ENCODE peak calls at places on chromosomes 3 and 15, in six cellular contexts. One of them, this sample, is unnamed.

GRCh38 chr15:60727661-60728060 is 248.7 kb upstream of the ICE2 start:
- DNase-seq in GM04504: no peak
- DNase-seq in astrocyte: no peak
- DNase-seq in neural progenitor cell: no peak
- DNase-seq in activated B cell treated with CpG ODN at 0.5 μM for 24 hours: no peak
- DNase-seq in nucleus accumbens: no peak
- DNase-seq in this sample: no peak

GRCh38 chr3:197168606-197169005 is 129.8 kb downstream of the DLG1 start:
- DNase-seq in nucleus accumbens: no peak
- DNase-seq in activated B cell treated with CpG ODN at 0.5 μM for 24 hours: no peak
- DNase-seq in neural progenitor cell: peak
- DNase-seq in GM04504: peak
- DNase-seq in astrocyte: peak
- DNase-seq in this sample: no peak

GRCh38 chr3:4261411-4261810 is 41.8 kb upstream of the SETMAR start:
- DNase-seq in astrocyte: no peak
- DNase-seq in activated B cell treated with CpG ODN at 0.5 μM for 24 hours: no peak
- DNase-seq in GM04504: no peak
- DNase-seq in neural progenitor cell: no peak
- DNase-seq in nucleus accumbens: no peak
- DNase-seq in this sample: no peak

GRCh38 chr3:29281265-29282228 is 676 bp downstream of the RBMS3 start:
- DNase-seq in neural progenitor cell: peak
- DNase-seq in activated B cell treated with CpG ODN at 0.5 μM for 24 hours: no peak
- DNase-seq in nucleus accumbens: no peak
- DNase-seq in astrocyte: peak
- DNase-seq in GM04504: no peak
- DNase-seq in this sample: no peak

GRCh38 chr3:130849111-130849552 is 44.8 kb upstream of the ATP2C1 start:
- DNase-seq in GM04504: no peak
- DNase-seq in nucleus accumbens: no peak
- DNase-seq in activated B cell treated with CpG ODN at 0.5 μM for 24 hours: no peak
- DNase-seq in neural progenitor cell: no peak
- DNase-seq in astrocyte: no peak
- DNase-seq in this sample: no peak

GRCh38 chr3:126728680-126729079 is 24.6 kb downstream of the CHCHD6 start:
- DNase-seq in nucleus accumbens: no peak
- DNase-seq in astrocyte: no peak
- DNase-seq in activated B cell treated with CpG ODN at 0.5 μM for 24 hours: no peak
- DNase-seq in neural progenitor cell: no peak
- DNase-seq in GM04504: no peak
- DNase-seq in this sample: no peak

GRCh38 chr15:38028869-38029268 is 94.4 kb downstream of the TMCO5A start:
- DNase-seq in astrocyte: peak
- DNase-seq in neural progenitor cell: no peak
- DNase-seq in nucleus accumbens: no peak
- DNase-seq in GM04504: no peak
- DNase-seq in activated B cell treated with CpG ODN at 0.5 μM for 24 hours: no peak
- DNase-seq in this sample: no peak

GRCh38 chr3:184737641-184738518 is 26.0 kb upstream of the MAGEF1 start:
- DNase-seq in GM04504: no peak
- DNase-seq in neural progenitor cell: no peak
- DNase-seq in activated B cell treated with CpG ODN at 0.5 μM for 24 hours: no peak
- DNase-seq in nucleus accumbens: no peak
- DNase-seq in astrocyte: peak
- DNase-seq in this sample: no peak

GRCh38 chr3:119239421-119239820 is 1.3 kb downstream of the B4GALT4 start:
- DNase-seq in activated B cell treated with CpG ODN at 0.5 μM for 24 hours: no peak
- DNase-seq in GM04504: no peak
- DNase-seq in nucleus accumbens: no peak
- DNase-seq in neural progenitor cell: no peak
- DNase-seq in astrocyte: no peak
- DNase-seq in this sample: no peak

GRCh38 chr3:53350652-53351051 is 3.3 kb upstream of the DCP1A start:
- DNase-seq in nucleus accumbens: no peak
- DNase-seq in neural progenitor cell: peak
- DNase-seq in GM04504: no peak
- DNase-seq in activated B cell treated with CpG ODN at 0.5 μM for 24 hours: no peak
- DNase-seq in astrocyte: no peak
- DNase-seq in this sample: no peak

GRCh38 chr3:133401374-133402135 is 1.7 kb downstream of the BFSP2 start:
- DNase-seq in activated B cell treated with CpG ODN at 0.5 μM for 24 hours: no peak
- DNase-seq in nucleus accumbens: no peak
- DNase-seq in astrocyte: peak
- DNase-seq in neural progenitor cell: no peak
- DNase-seq in GM04504: no peak
- DNase-seq in this sample: no peak

GRCh38 chr3:133756716-133757694 is 10.8 kb downstream of the TF start:
- DNase-seq in activated B cell treated with CpG ODN at 0.5 μM for 24 hours: no peak
- DNase-seq in nucleus accumbens: no peak
- DNase-seq in neural progenitor cell: no peak
- DNase-seq in astrocyte: no peak
- DNase-seq in GM04504: no peak
- DNase-seq in this sample: no peak

GRCh38 chr3:33645060-33645841 is 72.8 kb downstream of the CLASP2 start:
- DNase-seq in GM04504: no peak
- DNase-seq in neural progenitor cell: peak
- DNase-seq in activated B cell treated with CpG ODN at 0.5 μM for 24 hours: no peak
- DNase-seq in nucleus accumbens: peak
- DNase-seq in astrocyte: peak
- DNase-seq in this sample: peak

GRCh38 chr3:172156309-172156998 is 117.1 kb downstream of the FNDC3B start:
- DNase-seq in GM04504: no peak
- DNase-seq in neural progenitor cell: no peak
- DNase-seq in nucleus accumbens: no peak
- DNase-seq in activated B cell treated with CpG ODN at 0.5 μM for 24 hours: no peak
- DNase-seq in astrocyte: no peak
- DNase-seq in this sample: no peak

GRCh38 chr3:10116138-10116460 is 624 bp downstream of the BRK1 start:
- DNase-seq in GM04504: peak
- DNase-seq in astrocyte: peak
- DNase-seq in activated B cell treated with CpG ODN at 0.5 μM for 24 hours: no peak
- DNase-seq in neural progenitor cell: no peak
- DNase-seq in nucleus accumbens: no peak
- DNase-seq in this sample: no peak

GRCh38 chr3:116264546-116265174 is 180.6 kb downstream of the LSAMP start:
- DNase-seq in GM04504: no peak
- DNase-seq in activated B cell treated with CpG ODN at 0.5 μM for 24 hours: no peak
- DNase-seq in astrocyte: peak
- DNase-seq in nucleus accumbens: no peak
- DNase-seq in neural progenitor cell: no peak
- DNase-seq in this sample: no peak

GRCh38 chr3:36496734-36497133 is 116.4 kb downstream of the STAC start:
- DNase-seq in neural progenitor cell: no peak
- DNase-seq in activated B cell treated with CpG ODN at 0.5 μM for 24 hours: no peak
- DNase-seq in astrocyte: peak
- DNase-seq in GM04504: peak
- DNase-seq in nucleus accumbens: no peak
- DNase-seq in this sample: no peak

GRCh38 chr15:29935296-29936020 is 113.2 kb upstream of the TJP1 start:
- DNase-seq in astrocyte: no peak
- DNase-seq in neural progenitor cell: no peak
- DNase-seq in GM04504: no peak
- DNase-seq in activated B cell treated with CpG ODN at 0.5 μM for 24 hours: no peak
- DNase-seq in nucleus accumbens: no peak
- DNase-seq in this sample: no peak

GRCh38 chr3:4495294-4496110 is 2.4 kb downstream of the ITPR1 start:
- DNase-seq in GM04504: no peak
- DNase-seq in nucleus accumbens: no peak
- DNase-seq in neural progenitor cell: no peak
- DNase-seq in astrocyte: no peak
- DNase-seq in activated B cell treated with CpG ODN at 0.5 μM for 24 hours: no peak
- DNase-seq in this sample: no peak

GRCh38 chr15:68145706-68146105 is 59.4 kb downstream of the CALML4 start:
- DNase-seq in activated B cell treated with CpG ODN at 0.5 μM for 24 hours: no peak
- DNase-seq in GM04504: no peak
- DNase-seq in nucleus accumbens: no peak
- DNase-seq in astrocyte: no peak
- DNase-seq in neural progenitor cell: no peak
- DNase-seq in this sample: no peak

GRCh38 chr3:17730318-17730967 is 12.0 kb downstream of the TBC1D5 start:
- DNase-seq in astrocyte: peak
- DNase-seq in GM04504: no peak
- DNase-seq in nucleus accumbens: no peak
- DNase-seq in activated B cell treated with CpG ODN at 0.5 μM for 24 hours: no peak
- DNase-seq in neural progenitor cell: no peak
- DNase-seq in this sample: no peak

GRCh38 chr3:155861476-155862183 is 7.4 kb upstream of the SLC33A1 start:
- DNase-seq in astrocyte: no peak
- DNase-seq in activated B cell treated with CpG ODN at 0.5 μM for 24 hours: no peak
- DNase-seq in GM04504: no peak
- DNase-seq in nucleus accumbens: no peak
- DNase-seq in neural progenitor cell: no peak
- DNase-seq in this sample: no peak

GRCh38 chr3:43345877-43346276 is 59.5 kb downstream of the SNRK start:
- DNase-seq in neural progenitor cell: no peak
- DNase-seq in astrocyte: peak
- DNase-seq in GM04504: no peak
- DNase-seq in nucleus accumbens: no peak
- DNase-seq in activated B cell treated with CpG ODN at 0.5 μM for 24 hours: no peak
- DNase-seq in this sample: peak

GRCh38 chr3:170740285-170740684 is 129.7 kb downstream of the RPL22L1 start:
- DNase-seq in astrocyte: no peak
- DNase-seq in activated B cell treated with CpG ODN at 0.5 μM for 24 hours: no peak
- DNase-seq in neural progenitor cell: no peak
- DNase-seq in GM04504: no peak
- DNase-seq in nucleus accumbens: no peak
- DNase-seq in this sample: no peak

GRCh38 chr3:197354195-197355059 is 56.0 kb upstream of the DLG1 start:
- DNase-seq in GM04504: no peak
- DNase-seq in nucleus accumbens: no peak
- DNase-seq in astrocyte: peak
- DNase-seq in neural progenitor cell: peak
- DNase-seq in activated B cell treated with CpG ODN at 0.5 μM for 24 hours: no peak
- DNase-seq in this sample: no peak

GRCh38 chr3:88467191-88467590 is 317.4 kb downstream of the C3orf38 start:
- DNase-seq in astrocyte: no peak
- DNase-seq in neural progenitor cell: no peak
- DNase-seq in GM04504: no peak
- DNase-seq in nucleus accumbens: no peak
- DNase-seq in activated B cell treated with CpG ODN at 0.5 μM for 24 hours: no peak
- DNase-seq in this sample: no peak

GRCh38 chr3:59867185-59868002 is 817.6 kb upstream of the CFAP20DC start:
- DNase-seq in neural progenitor cell: no peak
- DNase-seq in activated B cell treated with CpG ODN at 0.5 μM for 24 hours: no peak
- DNase-seq in GM04504: no peak
- DNase-seq in nucleus accumbens: no peak
- DNase-seq in astrocyte: peak
- DNase-seq in this sample: no peak

GRCh38 chr3:127483005-127483641 is 107.4 kb downstream of the TPRA1 start:
- DNase-seq in GM04504: no peak
- DNase-seq in neural progenitor cell: no peak
- DNase-seq in astrocyte: no peak
- DNase-seq in nucleus accumbens: no peak
- DNase-seq in activated B cell treated with CpG ODN at 0.5 μM for 24 hours: no peak
- DNase-seq in this sample: no peak

GRCh38 chr15:90126457-90127435 is 24.5 kb upstream of the IDH2 start:
- DNase-seq in GM04504: no peak
- DNase-seq in neural progenitor cell: peak
- DNase-seq in astrocyte: no peak
- DNase-seq in activated B cell treated with CpG ODN at 0.5 μM for 24 hours: no peak
- DNase-seq in nucleus accumbens: no peak
- DNase-seq in this sample: no peak

GRCh38 chr3:9986230-9986725 is 363 bp downstream of the EMC3 start:
- DNase-seq in nucleus accumbens: no peak
- DNase-seq in astrocyte: peak
- DNase-seq in neural progenitor cell: no peak
- DNase-seq in activated B cell treated with CpG ODN at 0.5 μM for 24 hours: no peak
- DNase-seq in GM04504: no peak
- DNase-seq in this sample: no peak

GRCh38 chr3:27628029-27628750 is 93.9 kb downstream of the EOMES start:
- DNase-seq in neural progenitor cell: no peak
- DNase-seq in activated B cell treated with CpG ODN at 0.5 μM for 24 hours: no peak
- DNase-seq in nucleus accumbens: no peak
- DNase-seq in GM04504: no peak
- DNase-seq in astrocyte: no peak
- DNase-seq in this sample: no peak

GRCh38 chr3:4834403-4834866 is 144.8 kb upstream of the BHLHE40 start:
- DNase-seq in neural progenitor cell: no peak
- DNase-seq in activated B cell treated with CpG ODN at 0.5 μM for 24 hours: no peak
- DNase-seq in nucleus accumbens: no peak
- DNase-seq in GM04504: no peak
- DNase-seq in astrocyte: peak
- DNase-seq in this sample: peak

GRCh38 chr3:111801697-111802655 is 57.1 kb upstream of the PHLDB2 start:
- DNase-seq in astrocyte: peak
- DNase-seq in neural progenitor cell: no peak
- DNase-seq in activated B cell treated with CpG ODN at 0.5 μM for 24 hours: no peak
- DNase-seq in GM04504: peak
- DNase-seq in nucleus accumbens: no peak
- DNase-seq in this sample: no peak

GRCh38 chr3:67382551-67382950 is 271.9 kb downstream of the SUCLG2 start:
- DNase-seq in activated B cell treated with CpG ODN at 0.5 μM for 24 hours: no peak
- DNase-seq in nucleus accumbens: no peak
- DNase-seq in GM04504: no peak
- DNase-seq in astrocyte: no peak
- DNase-seq in neural progenitor cell: no peak
- DNase-seq in this sample: no peak

GRCh38 chr3:94524102-94524922 is 461.5 kb downstream of the NSUN3 start:
- DNase-seq in activated B cell treated with CpG ODN at 0.5 μM for 24 hours: no peak
- DNase-seq in GM04504: no peak
- DNase-seq in neural progenitor cell: peak
- DNase-seq in astrocyte: no peak
- DNase-seq in nucleus accumbens: no peak
- DNase-seq in this sample: no peak

GRCh38 chr15:34301058-34301457 is 36.5 kb downstream of the SLC12A6 start:
- DNase-seq in activated B cell treated with CpG ODN at 0.5 μM for 24 hours: no peak
- DNase-seq in neural progenitor cell: no peak
- DNase-seq in GM04504: no peak
- DNase-seq in astrocyte: no peak
- DNase-seq in nucleus accumbens: no peak
- DNase-seq in this sample: no peak

GRCh38 chr3:123559040-123559861 is 25.6 kb downstream of the HACD2 start:
- DNase-seq in activated B cell treated with CpG ODN at 0.5 μM for 24 hours: no peak
- DNase-seq in neural progenitor cell: peak
- DNase-seq in astrocyte: peak
- DNase-seq in nucleus accumbens: no peak
- DNase-seq in GM04504: no peak
- DNase-seq in this sample: no peak

GRCh38 chr3:184574552-184575430 is 13.2 kb downstream of the EPHB3 start:
- DNase-seq in activated B cell treated with CpG ODN at 0.5 μM for 24 hours: no peak
- DNase-seq in nucleus accumbens: no peak
- DNase-seq in GM04504: no peak
- DNase-seq in neural progenitor cell: peak
- DNase-seq in astrocyte: no peak
- DNase-seq in this sample: no peak

This sample was measured in activated CD4-positive, alpha-beta memory T cell treated with anti-CD3 and anti-CD28 coated beads, Interleukin-2, amount 10 ng/mL, durations not matched to agents 7 days and 5 days.